ENCODE peak calls at places on chromosomes 5 and 9, in four cellular contexts. One of them, this sample, is unnamed.
A peak's percentile ranks its signal among the peaks of the same experiment; 100 is the strongest.

GRCh38 chr5:76153271-76153670 is 70.1 kb downstream of the SV2C start:
- DNase-seq in C1 segment of cervical spinal cord: no peak
- DNase-seq in AG08396: no peak
- DNase-seq in smooth muscle cell of the brain vasculature: no peak
- DNase-seq in this sample: no peak

GRCh38 chr5:86709157-86709881 is 91.6 kb downstream of the COX7C start:
- DNase-seq in C1 segment of cervical spinal cord: no peak
- DNase-seq in AG08396: no peak
- DNase-seq in smooth muscle cell of the brain vasculature: no peak
- DNase-seq in this sample: no peak

GRCh38 chr5:7396169-7397004 is 449 bp downstream of the ADCY2 start:
- DNase-seq in C1 segment of cervical spinal cord: no peak
- DNase-seq in AG08396: peak; percentile 40
- DNase-seq in smooth muscle cell of the brain vasculature: no peak
- DNase-seq in this sample: no peak

GRCh38 chr5:68333649-68334549 is 118.3 kb downstream of the PIK3R1 start:
- DNase-seq in C1 segment of cervical spinal cord: no peak
- DNase-seq in AG08396: peak; percentile 66
- DNase-seq in smooth muscle cell of the brain vasculature: peak; percentile 55
- DNase-seq in this sample: no peak

GRCh38 chr9:88682431-88682831 is 147.5 kb downstream of the NXNL2 start:
- DNase-seq in C1 segment of cervical spinal cord: no peak
- DNase-seq in AG08396: no peak
- DNase-seq in smooth muscle cell of the brain vasculature: no peak
- DNase-seq in this sample: no peak

GRCh38 chr9:114719290-114719689 is 37.3 kb upstream of the TEX48 start:
- DNase-seq in C1 segment of cervical spinal cord: no peak
- DNase-seq in AG08396: no peak
- DNase-seq in smooth muscle cell of the brain vasculature: no peak
- DNase-seq in this sample: no peak

GRCh38 chr5:44740655-44741054 is 68.1 kb upstream of the MRPS30 start:
- DNase-seq in C1 segment of cervical spinal cord: no peak
- DNase-seq in AG08396: no peak
- DNase-seq in smooth muscle cell of the brain vasculature: no peak
- DNase-seq in this sample: no peak

GRCh38 chr9:99012957-99013512 is 69.3 kb downstream of the COL15A1 start:
- DNase-seq in C1 segment of cervical spinal cord: no peak
- DNase-seq in AG08396: no peak
- DNase-seq in smooth muscle cell of the brain vasculature: no peak
- DNase-seq in this sample: no peak

GRCh38 chr5:172088801-172089200 is 82.4 kb upstream of the FBXW11 start:
- DNase-seq in C1 segment of cervical spinal cord: no peak
- DNase-seq in AG08396: no peak
- DNase-seq in smooth muscle cell of the brain vasculature: no peak
- DNase-seq in this sample: no peak

GRCh38 chr9:130599625-130600024 is 20.2 kb downstream of the FUBP3 start:
- DNase-seq in C1 segment of cervical spinal cord: no peak
- DNase-seq in AG08396: no peak
- DNase-seq in smooth muscle cell of the brain vasculature: no peak
- DNase-seq in this sample: no peak

GRCh38 chr5:40384782-40385390 is 294.8 kb upstream of the PTGER4 start:
- DNase-seq in C1 segment of cervical spinal cord: no peak
- DNase-seq in AG08396: no peak
- DNase-seq in smooth muscle cell of the brain vasculature: no peak
- DNase-seq in this sample: no peak

GRCh38 chr5:171445910-171446516 is 26.6 kb downstream of the FGF18 start:
- DNase-seq in C1 segment of cervical spinal cord: no peak
- DNase-seq in AG08396: peak; percentile 73
- DNase-seq in smooth muscle cell of the brain vasculature: no peak
- DNase-seq in this sample: peak; percentile 22

GRCh38 chr9:127904888-127905728 is 5.7 kb upstream of the ST6GALNAC6 start:
- DNase-seq in C1 segment of cervical spinal cord: no peak
- DNase-seq in AG08396: no peak
- DNase-seq in smooth muscle cell of the brain vasculature: no peak
- DNase-seq in this sample: no peak

GRCh38 chr5:128681764-128682664 is 144.0 kb upstream of the FBN2 start:
- DNase-seq in C1 segment of cervical spinal cord: no peak
- DNase-seq in AG08396: no peak
- DNase-seq in smooth muscle cell of the brain vasculature: peak; percentile 4
- DNase-seq in this sample: no peak

GRCh38 chr5:2686725-2687124 is 64.8 kb downstream of the IRX2 start:
- DNase-seq in C1 segment of cervical spinal cord: no peak
- DNase-seq in AG08396: no peak
- DNase-seq in smooth muscle cell of the brain vasculature: no peak
- DNase-seq in this sample: no peak

GRCh38 chr9:35488566-35489312 is 1.2 kb upstream of the RUSC2 start:
- DNase-seq in C1 segment of cervical spinal cord: no peak
- DNase-seq in AG08396: no peak
- DNase-seq in smooth muscle cell of the brain vasculature: no peak
- DNase-seq in this sample: no peak

GRCh38 chr5:172361566-172362238 is 78.1 kb upstream of the UBTD2 start:
- DNase-seq in C1 segment of cervical spinal cord: peak; percentile 18
- DNase-seq in AG08396: peak; percentile 89
- DNase-seq in smooth muscle cell of the brain vasculature: no peak
- DNase-seq in this sample: peak; percentile 98

GRCh38 chr9:111483419-111483861 is 743 bp downstream of the ECPAS start:
- DNase-seq in C1 segment of cervical spinal cord: no peak
- DNase-seq in AG08396: peak; percentile 77
- DNase-seq in smooth muscle cell of the brain vasculature: peak; percentile 6
- DNase-seq in this sample: peak; percentile 11

This sample was measured in AG09319.